ENCODE peak calls at places on chromosome 19, in eight cellular contexts. A, U, Z, T, P, B, N and L are unnamed samples.
A peak's percentile ranks its signal among the peaks of the same experiment; 100 is the strongest.

GRCh38 chr19:48963371-48964204 is 1.5 kb upstream of the FTL start:
- ATAC-seq in A (peak; percentile 52), U (peak; percentile 6), Z (peak; percentile 51), T (peak; percentile 17), P (peak; percentile 58), B (peak; percentile 42), N (peak; percentile 25), L (peak; percentile 19)

GRCh38 chr19:3670258-3670795 is 29.9 kb downstream of the PIP5K1C start:
- ATAC-seq in A (no peak), U (peak; percentile 26), Z (no peak), T (no peak), P (no peak), B (peak; percentile 81), N (peak; percentile 84), L (peak; percentile 85)

GRCh38 chr19:3192684-3193083 is 7.0 kb downstream of the NCLN start:
- ATAC-seq in A (no peak), U (no peak), Z (no peak), T (no peak), P (no peak), B (no peak), N (no peak), L (peak; percentile 5)

GRCh38 chr19:35715981-35716734 is 1.6 kb upstream of the KMT2B start:
- ATAC-seq in A (peak; percentile 26), U (peak; percentile 50), Z (peak; percentile 55), T (peak; percentile 37), P (peak; percentile 1), B (peak; percentile 49), N (peak; percentile 25), L (peak; percentile 23)

GRCh38 chr19:5932146-5932545 is 18.1 kb downstream of the CAPS start:
- ATAC-seq in A (no peak), U (no peak), Z (no peak), T (no peak), P (no peak), B (no peak), N (no peak), L (no peak)

GRCh38 chr19:30122431-30122830 is 180.4 kb downstream of the URI1 start:
- ATAC-seq in A (no peak), U (no peak), Z (no peak), T (no peak), P (no peak), B (no peak), N (no peak), L (no peak)

GRCh38 chr19:49150106-49150943 is 4.9 kb downstream of the HRC start:
- ATAC-seq in A (peak; percentile 22), U (peak; percentile 72), Z (peak; percentile 74), T (peak; percentile 39), P (peak; percentile 77), B (peak; percentile 86), N (peak; percentile 70), L (peak; percentile 75)

GRCh38 chr19:38006361-38007045 is 99.5 kb downstream of the SIPA1L3 start:
- ATAC-seq in A (no peak), U (no peak), Z (peak; percentile 89), T (no peak), P (peak; percentile 27), B (no peak), N (no peak), L (no peak)

GRCh38 chr19:5799247-5800241 is 5.3 kb upstream of the NRTN start:
- ATAC-seq in A (no peak), U (no peak), Z (peak; percentile 37), T (no peak), P (no peak), B (no peak), N (peak; percentile 57), L (no peak)

GRCh38 chr19:7470540-7471305 is 18.1 kb downstream of the PEX11G start:
- ATAC-seq in A (no peak), U (no peak), Z (no peak), T (no peak), P (no peak), B (no peak), N (no peak), L (no peak)

GRCh38 chr19:17103177-17103576 is 27.6 kb downstream of the MYO9B start:
- ATAC-seq in A (peak; percentile 70), U (no peak), Z (peak; percentile 47), T (peak; percentile 43), P (no peak), B (no peak), N (peak; percentile 82), L (no peak)
- TF ChIP-seq CTCF in A (peak; percentile 83), U (peak; percentile 76), Z (peak; percentile 70), T (peak; percentile 79), P (peak; percentile 77), B (peak; percentile 46), N (peak; percentile 56), L (no peak)

GRCh38 chr19:41801031-41801430 is 4.6 kb downstream of the CEACAM3 start:
- ATAC-seq in A (no peak), U (no peak), Z (no peak), T (no peak), P (no peak), B (no peak), N (no peak), L (no peak)
- H3K4me1 ChIP-seq in A (no peaks in the 10 kb centered on the region), U (no peaks in the 10 kb centered on the region), Z (peaks cover 10% of the 10 kb centered on the region), T (no peaks in the 10 kb centered on the region), P (no peaks in the 10 kb centered on the region), B (peaks cover 4% of the 10 kb centered on the region), N (no peaks in the 10 kb centered on the region), L (no peaks in the 10 kb centered on the region)

GRCh38 chr19:42086188-42086736 is 10.3 kb downstream of the ZNF574 start:
- ATAC-seq in A (no peak), U (no peak), Z (no peak), T (no peak), P (no peak), B (no peak), N (no peak), L (no peak)
- TF ChIP-seq POLR2AphosphoS5 in A (no peak), U (no peak), Z (no peak), T (no peak), P (no peak), B (no peak), N (no peak), L (no peak)

DNA sequence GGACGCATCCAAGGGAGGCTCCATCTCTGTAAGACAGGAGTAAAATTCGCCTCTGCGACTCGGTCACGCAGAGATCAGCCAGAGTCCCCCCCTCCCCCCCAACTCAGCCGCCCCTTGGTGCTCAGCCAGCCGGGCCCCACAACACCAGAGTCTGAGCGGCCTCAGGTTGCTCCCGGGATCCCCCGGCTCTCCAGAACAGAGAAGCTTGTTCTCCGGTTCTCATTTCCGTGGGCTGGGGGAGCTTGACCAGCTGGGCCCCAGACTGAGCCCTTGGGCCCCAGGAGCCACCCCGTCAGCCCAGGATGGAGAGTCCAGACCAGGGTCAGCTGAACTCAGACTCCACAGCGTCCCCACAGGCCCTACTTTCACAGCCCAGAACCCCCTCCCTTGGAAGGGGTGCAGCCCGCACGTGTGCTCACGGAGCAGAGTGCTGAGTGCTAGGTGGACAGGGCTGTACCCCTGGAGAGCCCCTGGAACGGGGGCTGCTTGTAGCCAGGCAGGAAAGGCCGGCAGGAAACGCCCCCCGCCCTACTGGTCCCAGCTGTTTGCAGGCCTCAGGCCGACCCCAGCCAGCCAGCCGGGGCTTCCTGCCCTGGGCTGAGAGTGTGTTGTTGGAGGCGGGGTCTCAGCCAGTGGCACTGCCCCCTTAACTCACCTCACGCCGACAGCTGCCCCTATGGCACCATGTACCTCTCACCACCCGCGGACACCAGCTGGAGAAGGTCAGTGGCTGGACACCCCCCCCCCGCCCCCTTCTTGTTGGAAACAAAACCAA is 44.5 kb downstream of the COMP start:
- ATAC-seq in A (peak; percentile 61), U (no peak), Z (no peak), T (no peak), P (no peak), B (no peak), N (no peak), L (no peak)
- TF ChIP-seq CTCF in A (no peak), U (no peak), Z (no peak), T (no peak), P (no peak), B (no peak), N (no peak), L (no peak)

GRCh38 chr19:1170938-1171754 is 2.9 kb downstream of the SBNO2 start:
- ATAC-seq in A (no peak), U (no peak), Z (peak; percentile 41), T (no peak), P (no peak), B (no peak), N (no peak), L (no peak)
- H3K4me1 ChIP-seq in A (no peaks in the 10 kb centered on the region), U (peaks cover 27% of the 10 kb centered on the region), Z (peaks cover 81% of the 10 kb centered on the region), T (peaks cover 42% of the 10 kb centered on the region), P (peaks cover 16% of the 10 kb centered on the region), B (peaks cover 60% of the 10 kb centered on the region), N (peaks cover 89% of the 10 kb centered on the region), L (peaks cover 28% of the 10 kb centered on the region)